ENCODE peak calls at places on chromosomes 1 and 21, in seven cellular contexts. Q, U, A, D, E, F and P are unnamed samples.

GRCh38 chr1:184457500-184457899 is 70.7 kb downstream of the C1orf21 start:
- DNase-seq in Q (no peak), U (no peak), A (no peak), D (no peak), E (no peak), F (peak), P (no peak)

GRCh38 chr1:17755120-17755519 is at the start of gene ACTL8:
- DNase-seq in Q (no peak), U (no peak), A (no peak), D (no peak), E (no peak), F (no peak), P (no peak)

GRCh38 chr21:41653944-41654625 is 112.8 kb downstream of the RIPK4 start:
- DNase-seq in Q (no peak), U (no peak), A (no peak), D (no peak), E (peak), F (no peak), P (no peak)

GRCh38 chr1:88104234-88104633 is 579.8 kb upstream of the PKN2 start:
- DNase-seq in Q (no peak), U (no peak), A (no peak), D (no peak), E (no peak), F (no peak), P (no peak)

GRCh38 chr1:155880251-155880650 is 20.9 kb downstream of the SYT11 start:
- DNase-seq in Q (no peak), U (no peak), A (no peak), D (no peak), E (no peak), F (no peak), P (no peak)

GRCh38 chr1:21814241-21814918 is 2.3 kb downstream of the LDLRAD2 start:
- DNase-seq in Q (no peak), U (peak), A (peak), D (peak), E (no peak), F (no peak), P (no peak)

GRCh38 chr1:92599184-92599583 is 112.5 kb upstream of the GFI1 start:
- DNase-seq in Q (no peak), U (no peak), A (no peak), D (no peak), E (no peak), F (no peak), P (peak)

GRCh38 chr1:8629241-8630091 is 188.0 kb downstream of the RERE start:
- DNase-seq in Q (no peak), U (no peak), A (no peak), D (peak), E (no peak), F (no peak), P (no peak)

GRCh38 chr1:208254376-208254775 is 10.2 kb upstream of the PLXNA2 start:
- DNase-seq in Q (no peak), U (no peak), A (no peak), D (no peak), E (no peak), F (no peak), P (no peak)

GRCh38 chr1:39408641-39409054 is 82.8 kb upstream of the BMP8A start:
- DNase-seq in Q (peak), U (peak), A (peak), D (peak), E (peak), F (peak), P (peak)

GRCh38 chr1:209576392-209576791 is 7.1 kb upstream of the CAMK1G start:
- DNase-seq in Q (no peak), U (no peak), A (no peak), D (no peak), E (no peak), F (no peak), P (no peak)

GRCh38 chr21:31941694-31942093 is 68.9 kb downstream of the HUNK start:
- DNase-seq in Q (no peak), U (no peak), A (no peak), D (no peak), E (no peak), F (no peak), P (no peak)

GRCh38 chr1:28241633-28242241 is 5.8 kb downstream of the ATP5IF1 start:
- DNase-seq in Q (no peak), U (no peak), A (no peak), D (no peak), E (no peak), F (no peak), P (no peak)

GRCh38 chr1:11072216-11072917 is 12.5 kb upstream of the SRM start:
- DNase-seq in Q (no peak), U (no peak), A (no peak), D (no peak), E (no peak), F (no peak), P (no peak)

GRCh38 chr21:43585924-43586411 is 73.3 kb downstream of the HSF2BP start:
- DNase-seq in Q (no peak), U (no peak), A (no peak), D (peak), E (peak), F (peak), P (no peak)

GRCh38 chr1:110749960-110750359 is 75.2 kb upstream of the KCNA3 start:
- DNase-seq in Q (no peak), U (no peak), A (no peak), D (no peak), E (no peak), F (no peak), P (no peak)

GRCh38 chr1:7333094-7333493 is 438.0 kb upstream of the VAMP3 start:
- DNase-seq in Q (no peak), U (no peak), A (no peak), D (no peak), E (no peak), F (no peak), P (no peak)

GRCh38 chr1:224080082-224080774 is 33.7 kb upstream of the FBXO28 start:
- DNase-seq in Q (no peak), U (no peak), A (no peak), D (no peak), E (peak), F (no peak), P (no peak)